ENCODE peak calls at places on chromosomes 3 and 15, in eight cellular contexts. T, O, X, V, E, C, Q and R are unnamed samples.

GRCh38 chr3:76383781-76384180 is 598.4 kb upstream of the ZNF717 start:
- DNase-seq in E (no peak), V (no peak), C (no peak), T (no peak), O (peak; percentile 41), Q (peak; percentile 24), X (no peak), R (no peak)

GRCh38 chr3:48267782-48268181 is 26.9 kb downstream of the ZNF589 start:
- DNase-seq in T (no peak), E (no peak), X (no peak), O (no peak), C (no peak), Q (no peak), V (no peak), R (no peak)

GRCh38 chr3:195865752-195866151 is 42.6 kb downstream of the TNK2 start:
- DNase-seq in Q (no peak), V (no peak), T (no peak), O (no peak), E (no peak), X (no peak), C (no peak), R (no peak)

GRCh38 chr3:185152433-185153169 is at the start of gene C3orf70:
- DNase-seq in Q (peak; percentile 25), E (peak; percentile 82), T (peak; percentile 44), O (peak; percentile 58), V (peak; percentile 25), C (peak; percentile 37), X (peak; percentile 73), R (peak; percentile 54)

GRCh38 chr3:194265996-194266657 is 85.0 kb downstream of the CPN2 start:
- DNase-seq in C (no peak), E (no peak), T (no peak), Q (no peak), O (no peak), X (no peak), V (no peak), R (no peak)

GRCh38 chr3:14210281-14210670 is 31.7 kb downstream of the LSM3 start:
- DNase-seq in O (no peak), C (no peak), Q (no peak), X (no peak), E (no peak), T (peak; percentile 33), V (no peak), R (no peak)

GRCh38 chr15:55768670-55769185 is 25.8 kb upstream of the PRTG start:
- DNase-seq in X (no peak), Q (no peak), O (no peak), T (no peak), C (no peak), E (no peak), V (no peak), R (no peak)

GRCh38 chr3:188937389-188937788 is 234.4 kb upstream of the TPRG1 start:
- DNase-seq in X (peak; percentile 75), E (no peak), Q (no peak), V (no peak), C (no peak), O (no peak), T (peak; percentile 11), R (no peak)

GRCh38 chr15:42107483-42107882 is 13.1 kb upstream of the PLA2G4D start:
- DNase-seq in E (no peak), Q (peak; percentile 70), V (no peak), O (no peak), C (no peak), X (no peak), T (no peak), R (no peak)

GRCh38 chr15:99447497-99448371 is 118.0 kb upstream of the MEF2A start:
- DNase-seq in T (no peak), E (no peak), X (peak; percentile 56), Q (no peak), C (peak; percentile 51), O (no peak), V (no peak), R (no peak)

GRCh38 chr3:166191406-166191805 is 354.2 kb upstream of the BCHE start:
- DNase-seq in X (no peak), E (no peak), C (no peak), Q (no peak), O (no peak), T (no peak), V (no peak), R (no peak)

GRCh38 chr15:98933376-98933775 is 74.2 kb downstream of the PGPEP1L start:
- DNase-seq in T (no peak), Q (no peak), V (no peak), O (no peak), X (no peak), C (no peak), E (no peak), R (no peak)

GRCh38 chr15:32683906-32684584 is 33.8 kb upstream of the GREM1 start:
- DNase-seq in E (no peak), T (peak; percentile 95), X (no peak), O (no peak), V (peak; percentile 93), Q (peak; percentile 52), C (no peak), R (peak; percentile 95)

GRCh38 chr3:189848636-189849035 is 217.4 kb downstream of the TP63 start:
- DNase-seq in T (no peak), C (no peak), O (no peak), Q (no peak), V (peak; percentile 83), E (no peak), X (no peak), R (no peak)

GRCh38 chr3:373193-373784 is 176.7 kb downstream of the CHL1 start:
- DNase-seq in T (no peak), E (no peak), C (no peak), V (no peak), O (no peak), X (no peak), Q (no peak), R (no peak)

GRCh38 chr3:380801-381200 is 184.2 kb downstream of the CHL1 start:
- DNase-seq in E (no peak), C (no peak), V (no peak), O (no peak), X (no peak), T (no peak), Q (no peak), R (no peak)

GRCh38 chr3:374459-374858 is 177.9 kb downstream of the CHL1 start:
- DNase-seq in X (no peak), O (no peak), Q (no peak), C (no peak), E (no peak), V (no peak), T (no peak), R (no peak)

GRCh38 chr3:377158-377561 is 180.6 kb downstream of the CHL1 start:
- DNase-seq in T (peak; percentile 63), X (peak; percentile 63), O (no peak), Q (no peak), V (peak; percentile 6), E (peak; percentile 20), C (peak; percentile 46), R (peak; percentile 44)
- TF ChIP-seq CTCF in T (peak; percentile 57), X (peak; percentile 70), O (peak; percentile 43), Q (peak; percentile 47), V (no peak), E (peak; percentile 43), C (peak; percentile 80), R (peak; percentile 41)

GRCh38 chr15:30043211-30043655 is 39.5 kb upstream of the GOLGA8J start:
- DNase-seq in O (no peak), E (peak; percentile 12), X (no peak), Q (no peak), T (peak; percentile 29), C (no peak), V (peak; percentile 58), R (peak; percentile 53)
- TF ChIP-seq CTCF in O (no peak), E (peak; percentile 18), X (no peak), Q (peak; percentile 73), T (peak; percentile 50), C (no peak), V (peak; percentile 42), R (peak; percentile 36)

GRCh38 chr15:92005154-92005553 is 151.6 kb downstream of the SLCO3A1 start:
- DNase-seq in Q (no peak), X (no peak), V (no peak), E (no peak), T (no peak), O (no peak), C (no peak), R (no peak)

GRCh38 chr15:92001307-92001706 is 147.8 kb downstream of the SLCO3A1 start:
- DNase-seq in V (no peak), T (no peak), Q (no peak), X (no peak), E (no peak), O (no peak), C (no peak), R (no peak)

GRCh38 chr15:91997163-91997562 is 143.7 kb downstream of the SLCO3A1 start:
- DNase-seq in O (no peak), Q (no peak), E (no peak), T (no peak), V (no peak), C (no peak), X (no peak), R (no peak)

GRCh38 chr15:92003515-92004067 is 150.1 kb downstream of the SLCO3A1 start:
- DNase-seq in E (no peak), Q (no peak), C (no peak), V (no peak), O (no peak), T (no peak), X (no peak), R (no peak)

GRCh38 chr15:92000709-92001108 is 147.2 kb downstream of the SLCO3A1 start:
- DNase-seq in T (no peak), V (no peak), E (no peak), C (no peak), O (peak; percentile 49), Q (no peak), X (peak; percentile 35), R (no peak)
- TF ChIP-seq CTCF in T (no peak), V (no peak), E (no peak), C (no peak), O (no peak), Q (no peak), X (no peak), R (no peak)

GRCh38 chr3:177378168-177378567 is 180.9 kb upstream of the TBL1XR1 start:
- DNase-seq in C (peak; percentile 55), X (no peak), V (no peak), E (peak; percentile 25), Q (no peak), O (no peak), T (no peak), R (no peak)

GRCh38 chr3:177377166-177377565 is 179.9 kb upstream of the TBL1XR1 start:
- DNase-seq in V (no peak), E (no peak), T (no peak), Q (no peak), O (no peak), C (no peak), X (no peak), R (no peak)

GRCh38 chr3:177381070-177381469 is 183.8 kb upstream of the TBL1XR1 start:
- DNase-seq in V (no peak), O (no peak), Q (no peak), E (no peak), C (no peak), X (no peak), T (no peak), R (no peak)

GRCh38 chr3:177382944-177383343 is 185.7 kb upstream of the TBL1XR1 start:
- DNase-seq in V (no peak), T (no peak), X (no peak), C (no peak), O (no peak), Q (no peak), E (no peak), R (no peak)

DNA sequence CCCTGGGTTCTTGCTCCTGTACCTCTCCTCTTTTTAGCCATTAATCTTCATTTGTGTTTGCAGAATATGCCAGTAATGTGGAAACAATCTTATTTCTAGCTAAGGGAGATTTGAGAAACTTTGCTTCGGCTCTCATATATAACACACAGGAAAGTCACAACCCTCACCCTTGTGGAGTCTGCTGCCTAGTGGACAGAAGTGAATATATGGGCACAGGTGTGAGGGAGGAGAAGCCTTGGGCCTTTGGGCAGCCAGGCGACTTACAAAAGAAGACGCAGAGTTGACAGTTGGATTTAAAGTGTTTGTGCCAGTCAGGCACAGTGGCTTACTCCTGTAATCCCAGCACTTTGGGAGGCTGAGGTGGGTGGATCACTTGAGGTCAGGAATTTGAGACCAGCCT is 181.8 kb upstream of the TBL1XR1 start:
- DNase-seq in E (peak; percentile 55), T (no peak), O (no peak), C (peak; percentile 23), X (peak; percentile 27), Q (no peak), V (no peak), R (no peak)
- TF ChIP-seq CTCF in E (peak; percentile 48), T (no peak), O (no peak), C (no peak), X (peak; percentile 22), Q (no peak), V (no peak), R (no peak)